ENCODE peak calls at places on chromosome 22, in six cellular contexts. Z, I, F, G, M and B are unnamed samples.
A peak's percentile ranks its signal among the peaks of the same experiment; 100 is the strongest.

GRCh38 chr22:42939941-42940653 is 74.9 kb downstream of the PACSIN2 start:
- DNase-seq in I (no peak), Z (no peak), M (no peak), G (no peak), F (no peak), B (peak; percentile 26)

GRCh38 chr22:38355275-38355674 is 38.0 kb upstream of the CSNK1E start:
- DNase-seq in G (no peak), I (no peak), Z (no peak), F (no peak), M (no peak), B (no peak)

GRCh38 chr22:37462983-37463382 is 23.2 kb downstream of the MFNG start:
- DNase-seq in F (no peak), G (no peak), M (no peak), I (no peak), Z (no peak), B (no peak)

GRCh38 chr22:37017356-37017755 is 1.9 kb downstream of the TST start:
- DNase-seq in M (no peak), G (no peak), Z (no peak), F (no peak), I (no peak), B (no peak)

GRCh38 chr22:19855504-19856409 is 1.1 kb upstream of the GNB1L start:
- DNase-seq in I (peak; percentile 37), Z (no peak), G (no peak), M (peak; percentile 18), F (peak; percentile 86), B (peak; percentile 68)

GRCh38 chr22:39666926-39667325 is 96.4 kb downstream of the CACNA1I start:
- DNase-seq in F (no peak), G (no peak), Z (no peak), I (no peak), M (no peak), B (no peak)

GRCh38 chr22:39090426-39091064 is 6.5 kb upstream of the APOBEC3H start:
- DNase-seq in M (no peak), G (no peak), F (peak; percentile 96), Z (peak; percentile 70), I (no peak), B (no peak)

GRCh38 chr22:37020192-37020479 is 594 bp downstream of the MPST start:
- DNase-seq in G (peak; percentile 36), Z (no peak), F (no peak), M (no peak), I (no peak), B (peak; percentile 36)

GRCh38 chr22:45317551-45318167 is 7.9 kb downstream of the FAM118A start:
- DNase-seq in I (no peak), G (no peak), Z (no peak), M (peak; percentile 69), F (peak; percentile 64), B (peak; percentile 69)

GRCh38 chr22:32781695-32782094 is 19.8 kb upstream of the TIMP3 start:
- DNase-seq in G (no peak), I (no peak), Z (no peak), M (no peak), F (no peak), B (no peak)

GRCh38 chr22:35033635-35034296 is 32.2 kb upstream of the ISX start:
- DNase-seq in M (no peak), G (no peak), I (no peak), F (no peak), Z (no peak), B (no peak)

GRCh38 chr22:23285734-23286133 is 105.4 kb downstream of the BCR start:
- DNase-seq in I (no peak), G (no peak), M (no peak), Z (no peak), F (no peak), B (no peak)

GRCh38 chr22:36246718-36247117 is 6.2 kb upstream of the APOL1 start:
- DNase-seq in Z (no peak), F (no peak), M (no peak), G (no peak), I (no peak), B (no peak)

GRCh38 chr22:19986410-19987341 is 29.9 kb downstream of the ARVCF start:
- DNase-seq in G (peak; percentile 35), F (peak; percentile 78), M (no peak), I (no peak), Z (peak; percentile 47), B (peak; percentile 66)

GRCh38 chr22:43995057-43995685 is 28.9 kb upstream of the PARVB start:
- DNase-seq in G (no peak), M (no peak), Z (no peak), I (no peak), F (no peak), B (no peak)

GRCh38 chr22:17918840-17919239 is 105.5 kb downstream of the MICAL3 start:
- DNase-seq in G (no peak), M (no peak), I (no peak), F (no peak), Z (no peak), B (no peak)

GRCh38 chr22:38135133-38135706 is 24.7 kb upstream of the BAIAP2L2 start:
- DNase-seq in G (no peak), Z (no peak), M (no peak), F (no peak), I (peak; percentile 73), B (no peak)

GRCh38 chr22:31945971-31946680 is 1.8 kb downstream of the YWHAH start:
- DNase-seq in M (no peak), Z (no peak), I (no peak), F (no peak), G (no peak), B (no peak)

GRCh38 chr22:25804676-25805075 is 62.7 kb downstream of the MYO18B start:
- DNase-seq in M (no peak), Z (no peak), I (no peak), G (no peak), F (no peak), B (no peak)

GRCh38 chr22:39805117-39805516 is 88.4 kb downstream of the ENTHD1 start:
- DNase-seq in M (no peak), F (no peak), I (no peak), Z (no peak), G (no peak), B (no peak)

GRCh38 chr22:39212721-39213376 is 31.9 kb downstream of the PDGFB start:
- DNase-seq in M (no peak), Z (no peak), G (no peak), I (no peak), F (no peak), B (no peak)

GRCh38 chr22:49398646-49399045 is 429.0 kb downstream of the BRD1 start:
- DNase-seq in G (no peak), F (no peak), I (no peak), M (no peak), Z (no peak), B (no peak)

GRCh38 chr22:40449676-40450035 is 79.3 kb downstream of the SGSM3 start:
- DNase-seq in M (no peak), Z (no peak), I (peak; percentile 58), F (no peak), G (no peak), B (no peak)

GRCh38 chr22:28015676-28016601 is 96.9 kb upstream of the PITPNB start:
- DNase-seq in F (no peak), I (no peak), M (no peak), Z (no peak), G (no peak), B (no peak)

GRCh38 chr22:40383905-40384304 is 13.5 kb downstream of the SGSM3 start:
- DNase-seq in G (no peak), I (peak; percentile 44), F (no peak), M (no peak), Z (no peak), B (no peak)

GRCh38 chr22:42289671-42290269 is 19.3 kb upstream of the TCF20 start:
- DNase-seq in Z (no peak), I (no peak), G (no peak), F (no peak), M (peak; percentile 92), B (peak; percentile 86)

GRCh38 chr22:27407369-27407985 is 394.1 kb downstream of the MN1 start:
- DNase-seq in I (no peak), Z (no peak), M (no peak), G (no peak), F (no peak), B (no peak)

GRCh38 chr22:23520875-23521441 is 59.1 kb downstream of the IGLL1 start:
- DNase-seq in Z (no peak), I (no peak), F (no peak), M (no peak), G (no peak), B (peak; percentile 55)